ENCODE peak calls at places on chromosomes 6 and 20, in eight cellular contexts. N is heart right ventricle, M is heart left ventricle, L is neural progenitor cell, E is ascending aorta, U is esophagus squamous epithelium, S is cardiac muscle cell, G is neuronal stem cell. I is an unnamed sample. For H3K36me3 and H3K4me1, the result is how much of the 10 kb centered on the place peaks cover.

GRCh38 chr20:44495257-44495656 is 19.6 kb downstream of the TTPAL start:
- DNase-seq in N (no peak), M (no peak), L (no peak), E (no peak), U (no peak), S (peak), G (no peak), I (no peak)

GRCh38 chr6:36807143-36807542 is 32.1 kb downstream of the CPNE5 start:
- DNase-seq in N (no peak), M (no peak), L (no peak), E (no peak), U (no peak), S (no peak), G (no peak), I (no peak)

GRCh38 chr6:3696525-3696924 is 55.0 kb downstream of the PXDC1 start:
- DNase-seq in N (no peak), M (no peak), L (no peak), E (no peak), U (no peak), S (peak), G (no peak), I (no peak)

GRCh38 chr6:150494236-150494635 is 105.4 kb upstream of the PLEKHG1 start:
- DNase-seq in N (peak), M (no peak), L (no peak), E (no peak), U (no peak), S (no peak), G (no peak), I (no peak)

GRCh38 chr6:44074383-44075136 is 52.7 kb downstream of the MRPL14 start:
- DNase-seq in N (peak), M (peak), L (peak), E (no peak), U (no peak), S (peak), G (peak), I (peak)

GRCh38 chr6:15303920-15304291 is 58.0 kb downstream of the JARID2 start:
- DNase-seq in N (no peak), M (no peak), L (no peak), E (no peak), U (no peak), S (no peak), G (no peak), I (no peak)

GRCh38 chr6:154491567-154492470 is 18.7 kb downstream of the CNKSR3 start:
- DNase-seq in N (no peak), M (no peak), L (no peak), E (no peak), U (no peak), S (no peak), G (no peak), I (no peak)

GRCh38 chr6:89610149-89610642 is 28.4 kb downstream of the LYRM2 start:
- DNase-seq in N (peak), M (peak), L (peak), E (no peak), U (peak), S (peak), G (peak), I (peak)

GRCh38 chr6:21163110-21163837 is 430.3 kb upstream of the SOX4 start:
- DNase-seq in N (no peak), M (no peak), L (no peak), E (no peak), U (no peak), S (peak), G (no peak), I (no peak)

GRCh38 chr6:54602591-54602990 is 244.0 kb upstream of the FAM83B start:
- DNase-seq in N (no peak), M (no peak), L (no peak), E (no peak), U (no peak), S (no peak), G (no peak), I (no peak)

GRCh38 chr20:43516251-43516824 is 8.8 kb downstream of the L3MBTL1 start:
- DNase-seq in N (no peak), M (no peak), L (no peak), E (no peak), U (no peak), S (no peak), G (no peak), I (no peak)

GRCh38 chr6:45655630-45656422 is 278.1 kb upstream of the SUPT3H start:
- DNase-seq in N (no peak), M (no peak), L (no peak), E (no peak), U (no peak), S (peak), G (no peak), I (no peak)

GRCh38 chr6:111657146-111657545 is 51.5 kb upstream of the TRAF3IP2 start:
- DNase-seq in N (no peak), M (no peak), L (no peak), E (no peak), U (no peak), S (peak), G (no peak), I (no peak)

GRCh38 chr20:33262658-33263065 is 20.4 kb upstream of the BPIFB1 start:
- DNase-seq in N (peak), M (no peak), L (peak), E (no peak), U (no peak), S (peak), G (peak), I (no peak)

GRCh38 chr6:158072083-158072721 is 90.5 kb downstream of the SYNJ2 start:
- DNase-seq in N (peak), M (peak), L (peak), E (no peak), U (no peak), S (peak), G (peak), I (peak)

GRCh38 chr6:13030421-13030820 is 297.9 kb downstream of the TBC1D7 start:
- DNase-seq in N (no peak), M (no peak), L (no peak), E (no peak), U (no peak), S (no peak), G (no peak), I (no peak)

GRCh38 chr6:10441004-10441654 is 26.3 kb upstream of the TFAP2A start:
- DNase-seq in N (no peak), M (no peak), L (no peak), E (no peak), U (no peak), S (peak), G (no peak), I (no peak)

GRCh38 chr6:87244380-87244779 is 78.0 kb upstream of the SMIM8 start:
- DNase-seq in N (no peak), M (no peak), L (no peak), E (no peak), U (no peak), S (peak), G (no peak), I (no peak)

GRCh38 chr6:3789018-3789895 is 37.7 kb upstream of the PXDC1 start:
- DNase-seq in N (no peak), M (no peak), L (no peak), E (no peak), U (no peak), S (peak), G (no peak), I (no peak)

GRCh38 chr20:1920252-1920651 is 25.0 kb downstream of the SIRPA start:
- DNase-seq in N (no peak), M (no peak), L (no peak), E (no peak), U (no peak), S (no peak), G (no peak), I (no peak)

GRCh38 chr6:108589244-108589730 is 28.6 kb downstream of the FOXO3 start:
- DNase-seq in N (peak), M (peak), L (peak), E (peak), U (no peak), S (peak), G (peak), I (peak)

GRCh38 chr6:148968636-148969270 is 221.9 kb downstream of the UST start:
- DNase-seq in N (no peak), M (no peak), L (no peak), E (no peak), U (no peak), S (no peak), G (no peak), I (no peak)

GRCh38 chr6:118993803-118994231 is 58.9 kb upstream of the MCM9 start:
- DNase-seq in N (no peak), M (no peak), L (no peak), E (no peak), U (no peak), S (no peak), G (no peak), I (no peak)

GRCh38 chr6:63674635-63675034 is 39.0 kb downstream of the PHF3 start:
- DNase-seq in N (no peak), M (no peak), L (no peak), E (no peak), U (no peak), S (peak), G (no peak), I (no peak)

GRCh38 chr6:63675138-63675537 is 39.5 kb downstream of the PHF3 start:
- DNase-seq in N (no peak), M (no peak), L (no peak), E (no peak), U (no peak), S (no peak), G (no peak), I (no peak)

GRCh38 chr6:63671098-63671754 is 35.6 kb downstream of the PHF3 start:
- DNase-seq in N (no peak), M (no peak), L (no peak), E (no peak), U (no peak), S (no peak), G (no peak), I (no peak)

GRCh38 chr6:63672582-63673129 is 37.1 kb downstream of the PHF3 start:
- DNase-seq in N (no peak), M (no peak), L (no peak), E (no peak), U (no peak), S (no peak), G (no peak), I (no peak)

DNA sequence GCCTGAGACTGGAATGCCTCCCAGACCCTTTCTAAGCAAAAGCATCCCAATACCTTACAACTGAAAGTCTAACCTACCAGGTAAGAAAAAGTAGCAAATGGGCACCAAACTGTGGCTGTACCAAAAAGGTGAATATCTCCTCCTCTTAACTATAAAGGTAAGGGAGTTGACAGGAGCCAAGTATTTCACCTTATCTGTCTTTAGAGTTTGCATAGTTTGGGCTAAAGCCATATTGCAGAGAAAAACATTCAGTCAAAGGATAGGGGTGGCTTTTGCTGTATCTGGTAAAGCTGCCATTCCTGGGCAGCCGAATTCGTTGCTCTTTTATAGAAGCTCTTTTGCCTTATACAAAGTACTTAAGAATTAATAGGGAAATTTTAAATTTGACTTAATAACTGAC is 38.1 kb downstream of the PHF3 start:
- DNase-seq in N (no peak), M (no peak), L (no peak), E (no peak), U (no peak), S (no peak), G (no peak), I (no peak)
- H3K36me3 ChIP-seq in N (under half), M (under half), L (under half), E (under half), U (under half), S (under half), G (under half), I (under half)

GRCh38 chr6:16765235-16765634 is 4.0 kb upstream of the ATXN1 start:
- DNase-seq in N (no peak), M (no peak), L (no peak), E (no peak), U (no peak), S (no peak), G (no peak), I (no peak)
- H3K4me1 ChIP-seq in N (under half), M (under half), L (under half), E (under half), U (half or more), S (under half), G (under half), I (under half)

GRCh38 chr6:33837070-33837469 is 33.3 kb upstream of the MLN start:
- DNase-seq in N (no peak), M (no peak), L (no peak), E (no peak), U (no peak), S (no peak), G (no peak), I (no peak)

GRCh38 chr6:33830635-33831240 is 26.9 kb upstream of the MLN start:
- DNase-seq in N (no peak), M (peak), L (no peak), E (no peak), U (no peak), S (no peak), G (no peak), I (no peak)

GRCh38 chr6:33837971-33838665 is 34.3 kb upstream of the MLN start:
- DNase-seq in N (no peak), M (no peak), L (peak), E (no peak), U (no peak), S (peak), G (no peak), I (no peak)

GRCh38 chr6:33833599-33833998 is 29.8 kb upstream of the MLN start:
- DNase-seq in N (no peak), M (no peak), L (no peak), E (no peak), U (no peak), S (no peak), G (no peak), I (no peak)

DNA sequence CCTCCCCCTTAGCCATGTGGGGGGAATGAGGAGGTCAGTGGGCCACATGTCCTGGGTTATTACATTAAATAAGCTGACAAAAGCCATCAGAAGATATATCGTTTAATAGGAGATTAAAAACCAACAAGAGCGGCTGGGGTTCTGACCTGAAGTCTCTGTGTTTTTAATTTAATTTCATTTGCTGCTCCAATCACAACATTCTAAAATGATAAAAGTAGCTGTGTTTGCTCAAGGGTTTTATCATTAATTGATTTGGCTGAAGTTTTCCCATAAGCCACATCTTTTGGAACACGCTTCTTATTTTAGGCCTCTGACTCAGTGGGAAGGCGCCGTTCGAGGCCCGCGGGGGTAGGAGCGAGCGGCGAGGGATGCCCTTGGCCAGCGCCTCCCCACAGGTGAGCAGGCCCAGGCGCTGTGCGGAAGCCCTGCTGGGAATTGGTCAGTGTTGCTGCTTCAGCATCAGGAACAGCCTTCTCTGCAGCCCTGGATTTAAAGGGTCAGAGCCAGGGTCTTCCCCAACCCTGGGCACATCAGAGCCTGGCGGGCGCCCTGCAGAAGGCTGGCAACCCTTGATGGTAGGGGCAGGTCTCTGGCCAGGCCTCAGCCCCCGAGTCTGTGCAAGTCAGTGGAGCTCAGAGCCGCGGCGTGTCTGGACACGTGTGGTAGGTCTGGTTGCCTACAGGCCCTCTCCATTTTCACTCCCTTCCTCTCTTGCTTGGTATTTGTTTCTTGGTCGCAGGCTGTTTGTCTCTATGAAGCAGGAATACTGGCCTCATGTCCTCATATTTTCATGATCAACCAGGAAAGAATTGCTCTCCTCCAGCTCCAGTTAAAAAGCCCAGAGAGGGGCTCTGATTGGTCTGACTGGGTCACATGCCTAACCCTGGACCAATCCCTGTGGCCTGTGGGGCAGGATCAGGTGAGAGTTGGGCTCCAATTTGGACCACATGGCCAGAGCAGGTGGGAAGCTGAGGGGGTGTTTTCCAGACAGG is 30.9 kb upstream of the MLN start:
- DNase-seq in N (no peak), M (peak), L (no peak), E (no peak), U (no peak), S (no peak), G (no peak), I (no peak)
- H3K27ac ChIP-seq in N (no peak), M (no peak), L (no peak), E (no peak), U (no peak), S (no peak), G (no peak), I (no peak)

GRCh38 chr6:83127976-83128375 is 60.5 kb downstream of the DOP1A start:
- DNase-seq in N (no peak), M (no peak), L (no peak), E (no peak), U (no peak), S (no peak), G (no peak), I (no peak)
- H3K36me3 ChIP-seq in N (under half), M (under half), L (under half), E (under half), U (under half), S (under half), G (under half), I (half or more)

DNA sequence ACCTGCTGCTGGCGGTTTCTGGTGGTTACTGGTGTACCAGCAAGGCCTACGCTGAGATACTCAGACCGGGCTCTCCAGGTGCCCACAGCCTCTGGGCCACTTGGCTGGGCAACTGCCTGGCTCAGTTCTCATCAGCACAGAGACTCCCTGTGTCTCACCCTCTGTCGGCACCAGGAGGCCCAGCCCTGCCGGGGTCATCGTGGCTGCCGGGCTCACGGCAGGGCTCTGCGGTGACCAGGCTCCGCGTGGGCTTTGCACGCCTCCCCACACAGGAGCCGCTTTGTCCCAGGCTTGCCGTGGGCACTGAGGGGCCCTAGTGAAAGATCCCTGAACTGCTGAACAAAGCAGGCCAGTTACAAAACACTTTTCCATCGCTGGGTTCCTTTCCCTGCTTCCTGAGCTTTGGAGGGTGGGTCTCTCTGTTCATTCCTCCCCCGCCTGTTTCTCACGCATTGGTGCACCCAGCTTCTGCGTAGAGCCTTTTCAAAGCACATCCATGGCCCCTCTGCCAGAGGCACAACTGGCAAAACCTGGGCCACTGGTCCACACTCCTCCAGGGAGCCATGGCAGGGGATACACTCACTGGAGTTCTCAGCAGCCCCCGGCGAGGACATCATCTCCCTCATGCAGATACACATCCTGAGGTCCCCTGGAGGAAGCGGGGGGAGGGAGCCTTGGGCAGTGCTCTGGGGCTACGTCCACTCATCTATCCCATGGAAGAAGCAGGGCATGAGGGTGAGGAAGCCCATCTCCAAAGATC is 117.0 kb downstream of the NFATC2 start:
- DNase-seq in N (no peak), M (peak), L (peak), E (no peak), U (no peak), S (no peak), G (no peak), I (no peak)
- H3K4me1 ChIP-seq in N (under half), M (under half), L (under half), E (under half), U (under half), S (under half), G (under half), I (under half)

I was measured in left lung.